ENCODE peak calls at places on chromosomes 7 and 10, in six cellular contexts. M is CD4-positive, alpha-beta memory T cell; O is fibroblast of lung; A is tibial artery; Z is ovary; X is stomach. E is an unnamed sample. For H3K4me1, the result is how much of the 10 kb centered on the place peaks cover.

GRCh38 chr10:112812571-112812970 is 137.5 kb upstream of the TCF7L2 start:
- DNase-seq in X (no peak), M (no peak), A (no peak), Z (no peak), O (no peak), E (no peak)

GRCh38 chr7:45184326-45185027 is 26.9 kb downstream of the RAMP3 start:
- DNase-seq in A (no peak), O (no peak), Z (no peak), X (peak), M (no peak), E (no peak)

GRCh38 chr7:31065021-31065593 is 13.0 kb downstream of the ADCYAP1R1 start:
- DNase-seq in M (no peak), X (no peak), Z (no peak), O (no peak), A (no peak), E (no peak)

GRCh38 chr7:68958571-68958970 is 639.7 kb upstream of the AUTS2 start:
- DNase-seq in X (no peak), A (no peak), M (no peak), Z (no peak), O (no peak), E (no peak)

GRCh38 chr7:144057954-144058353 is 9.2 kb downstream of the OR2A5 start:
- DNase-seq in M (no peak), A (no peak), Z (no peak), X (no peak), O (peak), E (no peak)

GRCh38 chr10:78850611-78851010 is 218.2 kb upstream of the ZMIZ1 start:
- DNase-seq in Z (no peak), A (no peak), M (no peak), X (peak), O (no peak), E (no peak)

GRCh38 chr7:156731651-156732050 is 91.1 kb downstream of the RNF32 start:
- DNase-seq in O (no peak), M (no peak), A (no peak), X (no peak), Z (no peak), E (no peak)

GRCh38 chr10:43212043-43212721 is 54.7 kb downstream of the RASGEF1A start:
- DNase-seq in O (no peak), A (no peak), M (no peak), X (no peak), Z (no peak), E (no peak)

GRCh38 chr10:110016037-110016436 is 8.3 kb downstream of the ADD3 start:
- DNase-seq in A (no peak), Z (no peak), X (no peak), M (no peak), O (peak), E (peak)

GRCh38 chr10:67861750-67862460 is 22.6 kb upstream of the SIRT1 start:
- DNase-seq in X (no peak), Z (no peak), M (no peak), A (no peak), O (no peak), E (no peak)

GRCh38 chr10:44992070-44992731 is 8.5 kb upstream of the ZNF22 start:
- DNase-seq in Z (peak), M (no peak), X (peak), A (peak), O (no peak), E (peak)
- H3K4me1 ChIP-seq in Z (under half), M (under half), X (half or more), A (under half), O (under half), E (under half)

GRCh38 chr10:22372298-22372697 is 27.0 kb downstream of the SPAG6 start:
- DNase-seq in O (no peak), M (no peak), X (no peak), A (no peak), Z (no peak), E (no peak)

GRCh38 chr10:22374489-22375126 is 29.3 kb downstream of the SPAG6 start:
- DNase-seq in M (no peak), Z (no peak), A (no peak), O (no peak), X (no peak), E (no peak)

GRCh38 chr10:22369433-22370072 is 24.3 kb downstream of the SPAG6 start:
- DNase-seq in Z (no peak), A (no peak), M (no peak), O (peak), X (no peak), E (no peak)

GRCh38 chr10:22370320-22370719 is 25.0 kb downstream of the SPAG6 start:
- DNase-seq in A (no peak), Z (no peak), O (no peak), M (no peak), X (no peak), E (no peak)

DNA sequence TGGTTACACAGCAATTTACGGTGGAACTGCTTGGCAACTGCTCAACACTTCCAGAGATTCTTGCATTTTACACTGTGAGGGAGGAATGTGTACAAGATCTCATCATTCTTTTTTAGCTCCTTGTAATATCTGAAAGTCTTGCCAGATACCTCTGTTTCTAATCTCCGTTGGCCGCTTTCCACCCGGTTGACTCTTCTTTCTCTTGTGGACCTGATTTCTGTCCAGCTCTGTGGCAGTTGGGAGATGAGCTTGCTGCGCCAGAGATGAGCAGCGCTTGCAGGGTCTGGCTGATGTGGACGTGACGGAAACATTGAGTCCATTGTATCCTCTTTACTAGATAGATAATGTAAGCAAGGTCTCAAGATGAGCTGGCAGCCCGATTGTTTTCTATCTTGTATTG is 27.6 kb downstream of the SPAG6 start:
- DNase-seq in X (no peak), A (no peak), Z (no peak), M (no peak), O (no peak), E (peak)
- H3K4me3 ChIP-seq in X (no peak), A (no peak), Z (no peak), M (no peak), O (no peak), E (no peak)

GRCh38 chr7:139139150-139139549 is 29.6 kb upstream of the ZC3HAV1 start:
- DNase-seq in X (no peak), Z (no peak), O (no peak), M (no peak), A (no peak), E (no peak)
- H3K4me1 ChIP-seq in X (under half), Z (under half), O (under half), M (under half), A (under half), E (under half)

GRCh38 chr7:66464059-66464458 is 164.6 kb upstream of the KCTD7 start:
- DNase-seq in O (no peak), A (no peak), M (no peak), X (no peak), Z (no peak), E (no peak)

GRCh38 chr7:66460921-66461361 is 167.7 kb upstream of the KCTD7 start:
- DNase-seq in A (no peak), O (no peak), X (no peak), Z (no peak), M (no peak), E (no peak)
- H3K4me3 ChIP-seq in A (no peak), O (no peak), X (no peak), Z (no peak), M (no peak), E (no peak)